ENCODE peak calls at places on chromosome 2, in eight cellular contexts. One of them, this sample, is unnamed.
A peak's percentile ranks its signal among the peaks of the same experiment; 100 is the strongest.

GRCh38 chr2:16149349-16150243 is 209.2 kb downstream of the MYCN start:
- ATAC-seq in Panc1: no peak
- ATAC-seq in K562: no peak
- ATAC-seq in GM12878: no peak
- ATAC-seq in HepG2: peak; percentile 46
- ATAC-seq in GM23338: no peak
- ATAC-seq in upper lobe of left lung: no peak
- ATAC-seq in HCT116: no peak
- ATAC-seq in this sample: no peak

GRCh38 chr2:36330456-36331395 is 24.9 kb upstream of the CRIM1 start:
- ATAC-seq in Panc1: peak; percentile 33
- ATAC-seq in K562: no peak
- ATAC-seq in GM12878: no peak
- ATAC-seq in HepG2: no peak
- ATAC-seq in GM23338: peak; percentile 40
- ATAC-seq in upper lobe of left lung: no peak
- ATAC-seq in HCT116: no peak
- ATAC-seq in this sample: no peak

GRCh38 chr2:102208774-102209173 is 22.0 kb downstream of the IL1RL2 start:
- ATAC-seq in Panc1: no peak
- ATAC-seq in K562: no peak
- ATAC-seq in GM12878: no peak
- ATAC-seq in HepG2: no peak
- ATAC-seq in GM23338: no peak
- ATAC-seq in upper lobe of left lung: no peak
- ATAC-seq in HCT116: no peak
- ATAC-seq in this sample: no peak

GRCh38 chr2:134718095-134718955 is 475 bp downstream of the TMEM163 start:
- ATAC-seq in Panc1: peak; percentile 80
- ATAC-seq in K562: no peak
- ATAC-seq in GM12878: no peak
- ATAC-seq in HepG2: peak; percentile 45
- ATAC-seq in GM23338: peak; percentile 64
- ATAC-seq in upper lobe of left lung: peak; percentile 49
- ATAC-seq in HCT116: no peak
- ATAC-seq in this sample: no peak

GRCh38 chr2:239459581-239459980 is 58.8 kb upstream of the HDAC4 start:
- ATAC-seq in Panc1: no peak
- ATAC-seq in K562: no peak
- ATAC-seq in GM12878: no peak
- ATAC-seq in HepG2: no peak
- ATAC-seq in GM23338: no peak
- ATAC-seq in upper lobe of left lung: no peak
- ATAC-seq in HCT116: no peak
- ATAC-seq in this sample: no peak

GRCh38 chr2:217429981-217430500 is 570.2 kb upstream of the TNP1 start:
- ATAC-seq in Panc1: no peak
- ATAC-seq in K562: no peak
- ATAC-seq in GM12878: no peak
- ATAC-seq in HepG2: no peak
- ATAC-seq in GM23338: no peak
- ATAC-seq in upper lobe of left lung: no peak
- ATAC-seq in HCT116: no peak
- ATAC-seq in this sample: peak; percentile 35

GRCh38 chr2:153557211-153557610 is 78.6 kb upstream of the RPRM start:
- ATAC-seq in Panc1: no peak
- ATAC-seq in K562: no peak
- ATAC-seq in GM12878: no peak
- ATAC-seq in HepG2: no peak
- ATAC-seq in GM23338: no peak
- ATAC-seq in upper lobe of left lung: no peak
- ATAC-seq in HCT116: no peak
- ATAC-seq in this sample: no peak

GRCh38 chr2:100214265-100214961 is 72.0 kb upstream of the AFF3 start:
- ATAC-seq in Panc1: no peak
- ATAC-seq in K562: no peak
- ATAC-seq in GM12878: no peak
- ATAC-seq in HepG2: peak; percentile 94
- ATAC-seq in GM23338: no peak
- ATAC-seq in upper lobe of left lung: no peak
- ATAC-seq in HCT116: no peak
- ATAC-seq in this sample: peak; percentile 83

GRCh38 chr2:54606393-54606973 is 117.0 kb upstream of the EML6 start:
- ATAC-seq in Panc1: no peak
- ATAC-seq in K562: no peak
- ATAC-seq in GM12878: no peak
- ATAC-seq in HepG2: no peak
- ATAC-seq in GM23338: peak; percentile 18
- ATAC-seq in upper lobe of left lung: no peak
- ATAC-seq in HCT116: no peak
- ATAC-seq in this sample: no peak

GRCh38 chr2:219500135-219500534 is 1.4 kb downstream of the GMPPA start:
- ATAC-seq in Panc1: no peak
- ATAC-seq in K562: no peak
- ATAC-seq in GM12878: no peak
- ATAC-seq in HepG2: no peak
- ATAC-seq in GM23338: no peak
- ATAC-seq in upper lobe of left lung: no peak
- ATAC-seq in HCT116: no peak
- ATAC-seq in this sample: no peak

GRCh38 chr2:131475831-131476230 is at the start of gene TUBA3D:
- ATAC-seq in Panc1: no peak
- ATAC-seq in K562: no peak
- ATAC-seq in GM12878: no peak
- ATAC-seq in HepG2: no peak
- ATAC-seq in GM23338: peak; percentile 51
- ATAC-seq in upper lobe of left lung: no peak
- ATAC-seq in HCT116: peak; percentile 33
- ATAC-seq in this sample: no peak

GRCh38 chr2:13758412-13758811 is 874.1 kb upstream of the LRATD1 start:
- ATAC-seq in Panc1: no peak
- ATAC-seq in K562: no peak
- ATAC-seq in GM12878: peak; percentile 88
- ATAC-seq in HepG2: no peak
- ATAC-seq in GM23338: no peak
- ATAC-seq in upper lobe of left lung: no peak
- ATAC-seq in HCT116: no peak
- ATAC-seq in this sample: no peak

GRCh38 chr2:196291873-196292800 is 120.8 kb upstream of the STK17B start:
- ATAC-seq in Panc1: no peak
- ATAC-seq in K562: no peak
- ATAC-seq in GM12878: peak; percentile 10
- ATAC-seq in HepG2: peak; percentile 53
- ATAC-seq in GM23338: no peak
- ATAC-seq in upper lobe of left lung: peak; percentile 91
- ATAC-seq in HCT116: peak; percentile 88
- ATAC-seq in this sample: no peak

GRCh38 chr2:54591551-54591950 is 131.9 kb upstream of the EML6 start:
- ATAC-seq in Panc1: no peak
- ATAC-seq in K562: no peak
- ATAC-seq in GM12878: no peak
- ATAC-seq in HepG2: no peak
- ATAC-seq in GM23338: no peak
- ATAC-seq in upper lobe of left lung: no peak
- ATAC-seq in HCT116: no peak
- ATAC-seq in this sample: no peak

GRCh38 chr2:53994735-53995538 is 24.1 kb upstream of the PSME4 start:
- ATAC-seq in Panc1: no peak
- ATAC-seq in K562: no peak
- ATAC-seq in GM12878: peak; percentile 66
- ATAC-seq in HepG2: no peak
- ATAC-seq in GM23338: no peak
- ATAC-seq in upper lobe of left lung: peak; percentile 51
- ATAC-seq in HCT116: no peak
- ATAC-seq in this sample: no peak

GRCh38 chr2:38866773-38867443 is 8.8 kb downstream of the DHX57 start:
- ATAC-seq in Panc1: no peak
- ATAC-seq in K562: no peak
- ATAC-seq in GM12878: no peak
- ATAC-seq in HepG2: no peak
- ATAC-seq in GM23338: no peak
- ATAC-seq in upper lobe of left lung: no peak
- ATAC-seq in HCT116: no peak
- ATAC-seq in this sample: no peak

DNA sequence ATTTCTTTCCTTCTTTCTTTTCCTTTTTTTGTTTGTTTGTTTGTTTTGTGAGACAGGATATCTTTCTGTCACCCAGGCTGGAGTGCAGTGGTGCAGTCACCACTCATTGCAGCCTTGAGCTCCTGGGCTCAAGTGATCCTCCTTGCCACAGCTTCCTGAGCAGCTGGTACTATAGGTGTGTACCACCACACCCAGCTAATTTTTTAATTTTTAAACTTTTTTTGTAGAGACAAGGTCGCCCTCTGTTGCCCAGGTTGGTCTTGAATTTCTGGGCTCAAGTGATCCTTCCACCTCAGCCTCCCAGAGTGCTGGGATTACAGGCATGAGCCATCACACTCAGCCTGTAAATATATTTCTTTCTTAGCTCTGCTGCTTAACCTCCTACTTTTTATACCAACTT is 83.4 kb upstream of the CYP20A1 start:
- ATAC-seq in Panc1: no peak
- ATAC-seq in K562: no peak
- ATAC-seq in GM12878: peak; percentile 54
- ATAC-seq in HepG2: no peak
- ATAC-seq in GM23338: peak; percentile 63
- ATAC-seq in upper lobe of left lung: no peak
- ATAC-seq in HCT116: peak; percentile 84
- ATAC-seq in this sample: no peak
- TF ChIP-seq CTCF in Panc1: peak; percentile 41
- TF ChIP-seq CTCF in K562: no peak
- TF ChIP-seq CTCF in GM12878: peak; percentile 6
- TF ChIP-seq CTCF in HepG2: peak; percentile 35
- TF ChIP-seq CTCF in GM23338: peak; percentile 52
- TF ChIP-seq CTCF in upper lobe of left lung: no peak
- TF ChIP-seq CTCF in HCT116: peak; percentile 41
- TF ChIP-seq CTCF in this sample: no peak

DNA sequence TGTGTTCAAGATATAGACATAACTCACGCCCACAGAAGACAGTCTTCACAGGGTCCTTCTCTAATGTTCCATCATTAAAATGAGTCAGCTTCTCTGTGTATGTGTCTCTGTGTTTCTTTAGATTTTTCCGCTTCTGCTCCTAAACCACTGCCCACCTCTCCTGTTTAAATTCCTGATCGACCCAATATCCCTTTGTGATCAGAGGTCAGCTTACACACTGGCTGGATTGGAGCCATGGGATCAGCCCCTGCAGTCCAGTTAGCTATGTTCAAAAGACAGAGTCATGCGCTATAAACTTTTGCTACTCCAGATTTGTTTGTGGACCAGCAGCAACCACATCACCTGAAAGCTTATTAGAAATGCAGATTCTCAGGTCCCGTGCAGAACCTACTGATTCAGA is 229.2 kb downstream of the C1D start:
- ATAC-seq in Panc1: no peak
- ATAC-seq in K562: no peak
- ATAC-seq in GM12878: no peak
- ATAC-seq in HepG2: peak; percentile 87
- ATAC-seq in GM23338: no peak
- ATAC-seq in upper lobe of left lung: no peak
- ATAC-seq in HCT116: no peak
- ATAC-seq in this sample: no peak
- H3K4me1 ChIP-seq in Panc1: no peaks in the 10 kb centered on the region
- H3K4me1 ChIP-seq in K562: no peaks in the 10 kb centered on the region
- H3K4me1 ChIP-seq in GM12878: no peaks in the 10 kb centered on the region
- H3K4me1 ChIP-seq in HepG2: no peaks in the 10 kb centered on the region
- H3K4me1 ChIP-seq in GM23338: no peaks in the 10 kb centered on the region
- H3K4me1 ChIP-seq in upper lobe of left lung: no peaks in the 10 kb centered on the region
- H3K4me1 ChIP-seq in HCT116: no peaks in the 10 kb centered on the region
- H3K4me1 ChIP-seq in this sample: no peaks in the 10 kb centered on the region

GRCh38 chr2:241563031-241563507 is 4.5 kb downstream of the BOK start:
- ATAC-seq in Panc1: no peak
- ATAC-seq in K562: no peak
- ATAC-seq in GM12878: no peak
- ATAC-seq in HepG2: no peak
- ATAC-seq in GM23338: no peak
- ATAC-seq in upper lobe of left lung: no peak
- ATAC-seq in HCT116: no peak
- ATAC-seq in this sample: no peak

GRCh38 chr2:241562269-241562891 is 3.8 kb downstream of the BOK start:
- ATAC-seq in Panc1: no peak
- ATAC-seq in K562: no peak
- ATAC-seq in GM12878: no peak
- ATAC-seq in HepG2: no peak
- ATAC-seq in GM23338: no peak
- ATAC-seq in upper lobe of left lung: no peak
- ATAC-seq in HCT116: no peak
- ATAC-seq in this sample: no peak

GRCh38 chr2:241560181-241560882 is 1.8 kb downstream of the BOK start:
- ATAC-seq in Panc1: no peak
- ATAC-seq in K562: no peak
- ATAC-seq in GM12878: no peak
- ATAC-seq in HepG2: peak; percentile 22
- ATAC-seq in GM23338: no peak
- ATAC-seq in upper lobe of left lung: peak; percentile 0
- ATAC-seq in HCT116: no peak
- ATAC-seq in this sample: no peak

GRCh38 chr2:241560883-241561474 is 2.4 kb downstream of the BOK start:
- ATAC-seq in Panc1: no peak
- ATAC-seq in K562: no peak
- ATAC-seq in GM12878: no peak
- ATAC-seq in HepG2: peak; percentile 7
- ATAC-seq in GM23338: no peak
- ATAC-seq in upper lobe of left lung: peak; percentile 3
- ATAC-seq in HCT116: no peak
- ATAC-seq in this sample: no peak

GRCh38 chr2:241561811-241562210 is 3.3 kb downstream of the BOK start:
- ATAC-seq in Panc1: peak; percentile 12
- ATAC-seq in K562: no peak
- ATAC-seq in GM12878: no peak
- ATAC-seq in HepG2: no peak
- ATAC-seq in GM23338: peak; percentile 4
- ATAC-seq in upper lobe of left lung: peak; percentile 46
- ATAC-seq in HCT116: peak; percentile 41
- ATAC-seq in this sample: peak; percentile 76
- TF ChIP-seq POLR2AphosphoS5 in Panc1: no peak
- TF ChIP-seq POLR2AphosphoS5 in K562: no peak
- TF ChIP-seq POLR2AphosphoS5 in GM12878: no peak
- TF ChIP-seq POLR2AphosphoS5 in HepG2: no peak
- TF ChIP-seq POLR2AphosphoS5 in GM23338: no peak
- TF ChIP-seq POLR2AphosphoS5 in upper lobe of left lung: no peak
- TF ChIP-seq POLR2AphosphoS5 in HCT116: no peak
- TF ChIP-seq POLR2AphosphoS5 in this sample: peak; percentile 72

GRCh38 chr2:4745056-4745455 is 947.1 kb upstream of the SOX11 start:
- ATAC-seq in Panc1: no peak
- ATAC-seq in K562: no peak
- ATAC-seq in GM12878: no peak
- ATAC-seq in HepG2: no peak
- ATAC-seq in GM23338: no peak
- ATAC-seq in upper lobe of left lung: no peak
- ATAC-seq in HCT116: no peak
- ATAC-seq in this sample: no peak

DNA sequence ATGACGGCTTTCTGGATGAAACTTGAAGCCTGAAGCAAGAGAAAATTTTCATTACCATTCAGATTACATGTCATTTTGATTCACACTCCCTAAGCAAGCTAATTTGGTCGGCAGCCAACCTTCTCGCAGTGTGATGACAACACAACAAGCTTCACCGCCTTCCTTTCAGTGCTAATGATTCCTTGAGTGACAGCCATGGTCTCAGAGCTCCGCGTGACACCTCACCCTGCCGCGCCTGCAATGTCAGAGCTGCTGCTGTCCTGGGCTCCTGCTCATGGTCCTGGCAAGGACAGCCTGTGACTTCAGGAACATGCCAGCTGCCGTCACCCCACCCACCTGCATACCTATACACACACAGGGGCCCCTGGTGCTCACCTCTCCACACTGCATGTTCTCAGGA is 946.6 kb upstream of the SOX11 start:
- ATAC-seq in Panc1: no peak
- ATAC-seq in K562: no peak
- ATAC-seq in GM12878: no peak
- ATAC-seq in HepG2: no peak
- ATAC-seq in GM23338: no peak
- ATAC-seq in upper lobe of left lung: peak; percentile 51
- ATAC-seq in HCT116: no peak
- ATAC-seq in this sample: no peak
- TF ChIP-seq CTCF in Panc1: no peak
- TF ChIP-seq CTCF in K562: no peak
- TF ChIP-seq CTCF in GM12878: no peak
- TF ChIP-seq CTCF in HepG2: no peak
- TF ChIP-seq CTCF in GM23338: no peak
- TF ChIP-seq CTCF in upper lobe of left lung: no peak
- TF ChIP-seq CTCF in HCT116: no peak
- TF ChIP-seq CTCF in this sample: no peak

This sample was measured in gastroesophageal sphincter.